ENCODE peak calls at places on chromosomes 2 and 18, in nine cellular contexts. H is CD8-positive, alpha-beta T cell; R is NCI-H1092 treated with DMSO at 0.1 percent for 48 hours; C is upper lobe of left lung; Y is Caco-2; V is brain microvascular endothelial cell; E is activated CD8-positive, alpha-beta memory T cell treated with anti-CD3 and anti-CD28 coated beads, Interleukin-2, amount 10 ng/mL, durations not matched to agents 7 days and 5 days; O is psoas muscle; U is effector CD4-positive, alpha-beta T cell. L is an unnamed sample.
A peak's percentile ranks its signal among the peaks of the same experiment; 100 is the strongest.

GRCh38 chr2:28956415-28956826 is 24.7 kb upstream of the TOGARAM2 start:
- DNase-seq in C (no peak), E (peak; percentile 79), V (peak; percentile 53), Y (no peak), H (no peak), U (peak; percentile 43), O (no peak), R (no peak), L (no peak)

GRCh38 chr18:35390956-35391695 is 14.0 kb upstream of the ZNF396 start:
- DNase-seq in E (no peak), H (no peak), C (no peak), R (no peak), U (no peak), O (no peak), V (no peak), Y (no peak), L (no peak)

GRCh38 chr2:86393521-86394490 is 47.4 kb upstream of the KDM3A start:
- DNase-seq in Y (peak; percentile 63), H (no peak), U (no peak), E (no peak), O (no peak), V (peak; percentile 19), R (no peak), C (no peak), L (no peak)

GRCh38 chr2:24152413-24153197 is 22.2 kb upstream of the FAM228A start:
- DNase-seq in H (no peak), E (no peak), R (no peak), V (no peak), C (no peak), Y (no peak), O (no peak), U (no peak), L (no peak)

GRCh38 chr2:183248866-183249567 is 124.8 kb downstream of the NUP35 start:
- DNase-seq in V (peak; percentile 4), R (peak; percentile 33), E (no peak), Y (no peak), C (no peak), H (no peak), U (no peak), O (no peak), L (no peak)

GRCh38 chr2:240232961-240233890 is 92.8 kb upstream of the OTOS start:
- DNase-seq in R (peak; percentile 36), O (peak; percentile 96), Y (peak; percentile 91), C (peak; percentile 96), U (peak; percentile 55), H (peak; percentile 57), E (peak; percentile 74), V (peak; percentile 70), L (peak; percentile 88)

GRCh38 chr2:199716807-199717586 is 134.0 kb downstream of the FTCDNL1 start:
- DNase-seq in U (no peak), O (no peak), V (no peak), R (peak; percentile 22), E (no peak), H (no peak), C (no peak), Y (no peak), L (no peak)

GRCh38 chr2:105919826-105920225 is 175.1 kb downstream of the NCK2 start:
- DNase-seq in U (peak; percentile 42), H (peak; percentile 30), O (no peak), V (peak; percentile 63), C (no peak), Y (peak; percentile 45), R (no peak), E (peak; percentile 59), L (no peak)

GRCh38 chr2:223197046-223197445 is 145.1 kb downstream of the KCNE4 start:
- DNase-seq in U (no peak), V (peak; percentile 60), Y (no peak), R (no peak), O (no peak), C (no peak), E (no peak), H (no peak), L (peak; percentile 55)

GRCh38 chr2:233413529-233414272 is 59.4 kb downstream of the DGKD start:
- DNase-seq in C (peak; percentile 53), O (peak; percentile 82), H (peak; percentile 45), Y (no peak), U (peak; percentile 35), R (peak; percentile 58), V (peak; percentile 62), E (no peak), L (no peak)

GRCh38 chr2:100317634-100318033 is 4.7 kb downstream of the LONRF2 start:
- DNase-seq in O (no peak), R (no peak), V (no peak), H (no peak), E (no peak), U (no peak), Y (no peak), C (no peak), L (no peak)

GRCh38 chr2:105369777-105370690 is 28.8 kb downstream of the FHL2 start:
- DNase-seq in E (peak; percentile 94), U (peak; percentile 82), O (peak; percentile 93), H (peak; percentile 77), Y (peak; percentile 74), V (peak; percentile 81), C (peak; percentile 82), R (peak; percentile 46), L (peak; percentile 85)

GRCh38 chr2:62577994-62578836 is 72.2 kb upstream of the TMEM17 start:
- DNase-seq in V (peak; percentile 82), Y (no peak), H (no peak), C (no peak), R (no peak), U (no peak), O (no peak), E (no peak), L (no peak)

GRCh38 chr2:233953106-233953801 is 36.1 kb downstream of the TRPM8 start:
- DNase-seq in R (peak; percentile 93), Y (no peak), V (no peak), O (no peak), E (no peak), C (no peak), H (no peak), U (no peak), L (no peak)

GRCh38 chr2:174400853-174401252 is 5.3 kb downstream of the SCRN3 start:
- DNase-seq in Y (no peak), C (no peak), E (no peak), H (no peak), O (no peak), U (no peak), R (no peak), V (no peak), L (no peak)

GRCh38 chr2:67502346-67503065 is 105.4 kb downstream of the ETAA1 start:
- DNase-seq in O (no peak), H (no peak), E (no peak), Y (no peak), R (no peak), C (no peak), U (no peak), V (no peak), L (no peak)

GRCh38 chr2:80132284-80132683 is 172.3 kb downstream of the LRRTM1 start:
- DNase-seq in O (no peak), E (no peak), U (no peak), Y (no peak), V (no peak), C (no peak), H (no peak), R (no peak), L (no peak)

GRCh38 chr2:29423267-29423666 is 308.1 kb downstream of the CLIP4 start:
- DNase-seq in C (no peak), U (no peak), R (peak; percentile 4), O (no peak), Y (no peak), E (no peak), H (no peak), V (no peak), L (no peak)

GRCh38 chr2:53230691-53231090 is 536.9 kb upstream of the CHAC2 start:
- DNase-seq in R (no peak), Y (no peak), H (no peak), E (no peak), C (no peak), U (no peak), V (no peak), O (no peak), L (no peak)

GRCh38 chr2:73339171-73339678 is 45.9 kb upstream of the EGR4 start:
- DNase-seq in V (no peak), O (no peak), Y (no peak), U (no peak), R (no peak), H (no peak), C (no peak), E (no peak), L (no peak)

GRCh38 chr18:363327-364115 is 95.7 kb upstream of the THOC1 start:
- DNase-seq in O (no peak), V (no peak), U (no peak), H (no peak), Y (no peak), R (no peak), C (no peak), E (no peak), L (no peak)

GRCh38 chr2:27954771-27955384 is 64.3 kb downstream of the BABAM2 start:
- DNase-seq in U (no peak), R (no peak), E (peak; percentile 86), V (peak; percentile 83), C (no peak), O (peak; percentile 63), H (no peak), Y (no peak), L (peak; percentile 63)

GRCh38 chr2:239147376-239147775 is 253.4 kb downstream of the HDAC4 start:
- DNase-seq in C (no peak), U (no peak), Y (no peak), V (no peak), E (no peak), O (peak; percentile 38), R (no peak), H (no peak), L (no peak)

GRCh38 chr2:231699006-231699405 is 9.3 kb upstream of the PTMA start:
- DNase-seq in E (no peak), V (no peak), Y (no peak), C (no peak), O (peak; percentile 71), R (peak; percentile 42), U (no peak), H (no peak), L (no peak)

GRCh38 chr2:4674007-4674406 is 970.6 kb downstream of the DCDC2C start:
- DNase-seq in E (no peak), V (no peak), R (no peak), H (no peak), O (no peak), C (peak; percentile 18), U (no peak), Y (no peak), L (no peak)

L was measured in uterus.